ENCODE peak calls at places on chromosomes 1 and 21, in four cellular contexts. K is K562, L is GM12878, C is HepG2. R is an unnamed sample.

GRCh38 chr1:111486431-111486830 is 12.6 kb downstream of the C1orf162 start:
- DNase-seq in K (no peak), L (no peak), C (no peak), R (no peak)

GRCh38 chr1:234997201-234998173 is 131.2 kb downstream of the TOMM20 start:
- DNase-seq in K (no peak), L (no peak), C (peak), R (no peak)

GRCh38 chr1:32091591-32091990 is 16.3 kb upstream of the KPNA6 start:
- DNase-seq in K (no peak), L (no peak), C (no peak), R (no peak)

GRCh38 chr1:50422675-50422945 is 633 bp downstream of the DMRTA2 start:
- DNase-seq in K (no peak), L (no peak), C (no peak), R (no peak)

GRCh38 chr1:160018900-160019299 is 12.9 kb downstream of the PIGM start:
- DNase-seq in K (no peak), L (no peak), C (no peak), R (no peak)

GRCh38 chr1:111503585-111504060 is at the start of the genes ADORA3 and TMIGD3:
- DNase-seq in K (no peak), L (no peak), C (no peak), R (no peak)

GRCh38 chr1:19987719-19988118 is 8.3 kb upstream of the PLA2G2A start:
- DNase-seq in K (no peak), L (no peak), C (peak), R (no peak)

GRCh38 chr1:66282885-66283284 is 251.1 kb upstream of the SGIP1 start:
- DNase-seq in K (no peak), L (no peak), C (no peak), R (no peak)

GRCh38 chr1:231272173-231272572 is 31.2 kb downstream of the GNPAT start:
- DNase-seq in K (no peak), L (no peak), C (no peak), R (no peak)

GRCh38 chr1:187692799-187693198 is 864.0 kb downstream of the PLA2G4A start:
- DNase-seq in K (no peak), L (no peak), C (no peak), R (no peak)

GRCh38 chr1:156368889-156369684 is at the start of gene RHBG:
- DNase-seq in K (no peak), L (no peak), C (peak), R (no peak)

GRCh38 chr1:115118596-115118995 is 29.3 kb upstream of the TSPAN2 start:
- DNase-seq in K (no peak), L (no peak), C (no peak), R (no peak)

GRCh38 chr1:33335020-33335419 is 14.1 kb upstream of the A3GALT2 start:
- DNase-seq in K (no peak), L (no peak), C (no peak), R (no peak)

GRCh38 chr1:44811714-44812151 is 3.4 kb downstream of the BTBD19 start:
- DNase-seq in K (peak), L (no peak), C (no peak), R (no peak)

GRCh38 chr1:63821650-63822049 is 47.8 kb downstream of the ROR1 start:
- DNase-seq in K (no peak), L (no peak), C (no peak), R (no peak)

GRCh38 chr1:161382214-161383019 is 14.7 kb upstream of the CFAP126 start:
- DNase-seq in K (peak), L (no peak), C (peak), R (peak)

GRCh38 chr1:61851849-61852692 is 109.8 kb downstream of the PATJ start:
- DNase-seq in K (peak), L (no peak), C (peak), R (peak)

GRCh38 chr1:9413877-9414213 is 121.2 kb downstream of the SPSB1 start:
- DNase-seq in K (no peak), L (no peak), C (no peak), R (no peak)

GRCh38 chr1:207032528-207033017 is at the start of gene C1orf116:
- DNase-seq in K (peak), L (no peak), C (peak), R (no peak)

GRCh38 chr1:47725732-47726495 is 271.3 kb downstream of the TRABD2B start:
- DNase-seq in K (peak), L (peak), C (peak), R (peak)

GRCh38 chr1:200771625-200772555 is 33.2 kb downstream of the CAMSAP2 start:
- DNase-seq in K (no peak), L (no peak), C (no peak), R (no peak)

GRCh38 chr21:29430581-29430980 is 131.9 kb downstream of the BACH1 start:
- DNase-seq in K (no peak), L (no peak), C (no peak), R (no peak)

GRCh38 chr1:7589774-7590425 is 181.2 kb upstream of the VAMP3 start:
- DNase-seq in K (no peak), L (no peak), C (no peak), R (no peak)

GRCh38 chr1:160046494-160047115 is 14.8 kb upstream of the PIGM start:
- DNase-seq in K (peak), L (no peak), C (peak), R (peak)

GRCh38 chr1:29708818-29709710 is 472.7 kb downstream of the PTPRU start:
- DNase-seq in K (no peak), L (no peak), C (no peak), R (no peak)

GRCh38 chr1:206797534-206798383 is 25.5 kb upstream of the IL10 start:
- DNase-seq in K (peak), L (no peak), C (no peak), R (peak)

GRCh38 chr1:201511925-201512539 is 5.1 kb upstream of the CSRP1 start:
- DNase-seq in K (no peak), L (peak), C (peak), R (no peak)

GRCh38 chr21:16634522-16634914 is 878.3 kb upstream of the CXADR start:
- DNase-seq in K (no peak), L (no peak), C (no peak), R (no peak)

GRCh38 chr21:16633851-16634521 is 878.9 kb upstream of the CXADR start:
- DNase-seq in K (no peak), L (no peak), C (no peak), R (no peak)
- TF ChIP-seq FOXM1 in K (no peak), L (no peak), C (no peak), R (no peak)

GRCh38 chr1:246002725-246003441 is 504.2 kb downstream of the SMYD3 start:
- DNase-seq in K (peak), L (peak), C (peak), R (peak)
- TF ChIP-seq FOXK2 in K (no peak), L (no peak), C (no peak), R (no peak)

DNA sequence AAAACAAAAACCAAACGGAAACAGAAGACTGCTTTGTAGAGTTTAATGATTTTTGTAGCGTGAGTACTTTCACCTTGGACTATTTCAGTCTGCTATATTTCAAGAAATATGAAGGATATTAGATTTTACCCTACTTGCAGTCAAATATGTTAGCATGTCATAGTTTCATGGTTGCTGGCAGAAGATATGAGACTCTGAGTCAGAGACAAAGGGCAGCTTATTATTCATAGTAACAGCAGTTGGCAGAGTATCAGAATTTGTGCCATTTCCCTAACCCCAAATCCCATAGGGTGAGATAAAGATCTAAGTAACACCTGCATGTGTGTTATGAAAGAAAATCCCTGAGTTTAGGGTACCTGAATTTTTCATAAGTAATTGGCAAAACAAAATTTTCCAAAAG is 729.1 kb upstream of the BRINP3 start:
- DNase-seq in K (no peak), L (no peak), C (no peak), R (no peak)
- TF ChIP-seq FOXM1 in K (no peak), L (no peak), C (no peak), R (no peak)

GRCh38 chr1:38586993-38587646 is 272.5 kb downstream of the RRAGC start:
- DNase-seq in K (peak), L (peak), C (peak), R (peak)

GRCh38 chr1:38585971-38586370 is 273.6 kb downstream of the RRAGC start:
- DNase-seq in K (no peak), L (no peak), C (no peak), R (no peak)

GRCh38 chr1:38587734-38588133 is 271.8 kb downstream of the RRAGC start:
- DNase-seq in K (no peak), L (no peak), C (no peak), R (no peak)

GRCh38 chr1:38585460-38585859 is 274.1 kb downstream of the RRAGC start:
- DNase-seq in K (no peak), L (peak), C (no peak), R (no peak)

DNA sequence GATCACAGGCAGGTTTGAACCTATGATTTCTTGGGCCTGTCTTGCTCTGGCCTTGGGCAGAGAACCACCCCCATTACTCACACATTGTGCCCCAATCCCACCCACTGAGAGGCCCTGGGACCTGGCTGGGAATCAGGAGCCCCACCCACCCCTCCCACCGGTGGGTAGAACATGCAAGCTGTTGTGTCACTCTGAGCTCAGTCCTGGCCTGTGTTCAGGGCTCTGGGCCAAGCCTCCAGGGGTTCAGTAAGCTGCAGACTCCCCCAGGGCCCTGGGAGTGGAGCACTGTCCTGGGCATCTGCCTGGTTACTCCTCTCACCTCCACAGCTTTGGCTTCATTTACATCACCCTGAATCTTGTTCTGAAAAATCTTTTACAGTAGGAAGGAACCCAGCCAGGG is 270.5 kb downstream of the RRAGC start:
- DNase-seq in K (no peak), L (no peak), C (no peak), R (no peak)
- TF ChIP-seq FOXK2 in K (no peak), L (no peak), C (no peak), R (no peak)

DNA sequence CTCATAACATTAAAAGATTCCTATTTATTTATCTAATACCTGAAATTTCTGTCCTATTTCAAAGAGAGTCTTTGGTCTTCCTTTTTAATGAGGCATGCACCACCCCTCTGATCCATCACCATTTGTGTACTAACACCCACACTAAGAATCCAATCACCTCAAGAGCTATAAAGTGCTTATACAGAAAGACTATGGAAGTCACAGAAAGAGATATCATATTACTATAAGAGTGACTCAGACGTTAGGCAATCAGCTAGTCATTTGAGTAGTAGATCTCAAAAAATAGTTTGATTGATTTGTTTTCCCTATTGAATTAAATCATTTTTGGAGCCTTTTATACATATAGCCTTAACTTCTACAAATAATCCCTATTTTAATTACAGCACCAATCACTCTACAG is 46.1 kb downstream of the NME7 start:
- DNase-seq in K (no peak), L (no peak), C (no peak), R (peak)
- TF ChIP-seq FOXM1 in K (no peak), L (no peak), C (no peak), R (no peak)

DNA sequence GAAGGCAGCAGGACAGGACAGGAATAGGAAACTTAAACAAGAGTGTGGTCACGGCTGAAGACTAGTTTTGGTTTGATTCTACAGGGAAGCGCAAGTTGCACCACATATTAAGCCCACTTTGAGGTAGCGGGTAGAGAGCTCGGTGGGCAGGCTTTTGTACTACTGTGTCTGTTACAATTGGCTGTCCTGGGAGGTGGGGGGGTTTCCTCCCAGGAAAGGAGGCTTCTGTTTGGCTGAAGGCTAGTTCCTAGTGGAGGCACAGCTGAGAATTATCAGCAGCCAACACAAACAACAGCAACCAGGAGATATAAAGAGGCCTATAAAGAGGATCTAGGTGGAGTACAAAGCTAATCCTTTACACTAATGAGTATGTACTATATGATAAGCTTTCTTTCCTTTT is 62.7 kb downstream of the ZNF648 start:
- DNase-seq in K (no peak), L (no peak), C (no peak), R (no peak)
- TF ChIP-seq FOXK2 in K (no peak), L (no peak), C (no peak), R (no peak)

GRCh38 chr1:228180271-228180987 is 14.8 kb downstream of the IBA57 start:
- DNase-seq in K (no peak), L (no peak), C (peak), R (no peak)
- TF ChIP-seq FOXM1 in K (no peak), L (no peak), C (no peak), R (no peak)

GRCh38 chr1:175072131-175072941 is 4.7 kb downstream of the TNN start:
- DNase-seq in K (no peak), L (no peak), C (no peak), R (peak)
- TF ChIP-seq FOXK2 in K (no peak), L (no peak), C (no peak), R (no peak)

R was measured in HEK293T.